ENCODE peak calls at places on chromosome 14, in ten cellular contexts. A, C, G, H, Z, V, M, Y, X and L are unnamed samples.

GRCh38 chr14:100494645-100495044 is 92.6 kb downstream of the BEGAIN start:
- DNase-seq in A (no peak), C (no peak), G (no peak), H (no peak), Z (no peak), V (no peak), M (no peak), Y (no peak), X (no peak), L (no peak)

GRCh38 chr14:71290960-71291466 is 383.8 kb downstream of the PCNX1 start:
- DNase-seq in A (no peak), C (no peak), G (peak; percentile 51), H (no peak), Z (no peak), V (no peak), M (peak; percentile 52), Y (no peak), X (peak; percentile 54), L (peak; percentile 72)

GRCh38 chr14:22822619-22823551 is 6.8 kb upstream of the MRPL52 start:
- DNase-seq in A (no peak), C (peak; percentile 83), G (peak; percentile 80), H (peak; percentile 90), Z (peak; percentile 86), V (peak; percentile 56), M (peak; percentile 62), Y (peak; percentile 77), X (peak; percentile 91), L (peak; percentile 78)

GRCh38 chr14:21269252-21270046 is at the start of gene HNRNPC:
- DNase-seq in A (peak; percentile 98), C (peak; percentile 100), G (peak; percentile 96), H (peak; percentile 100), Z (peak; percentile 100), V (peak; percentile 100), M (peak; percentile 100), Y (peak; percentile 100), X (peak; percentile 100), L (peak; percentile 100)

GRCh38 chr14:63174760-63175191 is 29.5 kb upstream of the RHOJ start:
- DNase-seq in A (no peak), C (no peak), G (peak; percentile 27), H (no peak), Z (peak; percentile 20), V (no peak), M (peak; percentile 34), Y (no peak), X (peak; percentile 77), L (no peak)

GRCh38 chr14:24255438-24255837 is 7.5 kb downstream of the TGM1 start:
- DNase-seq in A (no peak), C (no peak), G (no peak), H (no peak), Z (no peak), V (no peak), M (no peak), Y (no peak), X (no peak), L (no peak)

GRCh38 chr14:85535916-85536834 is 6.2 kb downstream of the FLRT2 start:
- DNase-seq in A (no peak), C (no peak), G (no peak), H (no peak), Z (no peak), V (no peak), M (no peak), Y (no peak), X (peak; percentile 76), L (no peak)

GRCh38 chr14:103705158-103705523 is 10.1 kb downstream of the XRCC3 start:
- DNase-seq in A (no peak), C (no peak), G (no peak), H (no peak), Z (no peak), V (no peak), M (no peak), Y (no peak), X (no peak), L (no peak)

GRCh38 chr14:37592288-37593274 is 2.5 kb downstream of the FOXA1 start:
- DNase-seq in A (no peak), C (no peak), G (peak; percentile 23), H (no peak), Z (peak; percentile 40), V (no peak), M (no peak), Y (peak; percentile 33), X (no peak), L (no peak)

GRCh38 chr14:23694085-23694975 is 58.2 kb downstream of the DHRS2 start:
- DNase-seq in A (no peak), C (peak; percentile 30), G (no peak), H (no peak), Z (peak; percentile 16), V (no peak), M (no peak), Y (no peak), X (peak; percentile 51), L (peak; percentile 44)

GRCh38 chr14:50062438-50063039 is 53.8 kb downstream of the VCPKMT start:
- DNase-seq in A (peak; percentile 33), C (no peak), G (peak; percentile 64), H (no peak), Z (peak; percentile 20), V (no peak), M (no peak), Y (no peak), X (peak; percentile 71), L (peak; percentile 91)

GRCh38 chr14:90198541-90198940 is 57.8 kb upstream of the PSMC1 start:
- DNase-seq in A (no peak), C (no peak), G (no peak), H (no peak), Z (no peak), V (no peak), M (no peak), Y (no peak), X (no peak), L (no peak)

GRCh38 chr14:90191585-90191984 is 64.8 kb upstream of the PSMC1 start:
- DNase-seq in A (no peak), C (no peak), G (no peak), H (no peak), Z (no peak), V (no peak), M (no peak), Y (no peak), X (no peak), L (no peak)

GRCh38 chr14:90191154-90191553 is 65.2 kb upstream of the PSMC1 start:
- DNase-seq in A (no peak), C (no peak), G (no peak), H (no peak), Z (no peak), V (no peak), M (no peak), Y (no peak), X (no peak), L (no peak)

GRCh38 chr14:90194706-90195105 is 61.6 kb upstream of the PSMC1 start:
- DNase-seq in A (no peak), C (no peak), G (no peak), H (no peak), Z (no peak), V (no peak), M (no peak), Y (no peak), X (no peak), L (no peak)

GRCh38 chr14:90193925-90194324 is 62.4 kb upstream of the PSMC1 start:
- DNase-seq in A (no peak), C (peak; percentile 28), G (no peak), H (no peak), Z (peak; percentile 11), V (no peak), M (no peak), Y (no peak), X (no peak), L (peak; percentile 17)
- TF ChIP-seq CTCF in A (no peak), C (peak; percentile 46), G (peak; percentile 47), H (no peak), Z (no peak), V (no peak), M (peak; percentile 26), Y (peak; percentile 38), X (peak; percentile 12), L (peak; percentile 58)

DNA sequence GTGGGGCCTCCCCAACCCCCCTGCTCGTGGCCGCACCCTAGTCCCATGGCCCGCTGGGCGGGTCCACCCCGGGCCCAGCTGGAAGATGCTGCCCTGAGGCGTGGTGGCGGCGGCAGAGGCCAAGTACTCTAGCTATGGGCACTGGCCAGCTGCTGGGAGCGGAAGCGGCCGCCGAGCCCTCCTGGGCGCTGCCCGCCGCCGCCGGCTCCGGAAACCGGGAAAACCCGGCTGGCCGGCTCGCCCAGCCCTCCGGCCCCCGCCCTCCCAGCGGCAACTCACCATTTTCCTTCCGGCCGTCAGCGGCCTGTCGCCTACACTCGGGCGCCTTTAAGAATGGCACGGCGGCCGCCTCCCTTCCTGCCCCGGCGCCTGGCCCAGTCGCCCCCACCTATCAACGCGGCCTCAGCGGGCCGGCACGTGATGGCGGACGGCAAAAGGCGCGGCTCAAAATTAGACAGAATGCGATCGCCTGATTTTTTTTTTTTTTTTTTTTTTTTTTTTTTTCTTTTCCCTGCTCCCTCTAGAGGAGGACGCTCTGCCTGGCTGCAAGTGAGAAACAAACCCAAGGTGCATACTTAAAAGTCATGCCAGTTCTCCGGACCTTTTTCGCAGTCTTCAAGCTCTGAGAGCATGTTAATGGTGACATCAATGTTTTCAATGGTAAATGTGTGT is at the start of gene GMFB:
- DNase-seq in A (peak; percentile 68), C (peak; percentile 92), G (peak; percentile 94), H (peak; percentile 94), Z (peak; percentile 81), V (peak; percentile 87), M (peak; percentile 77), Y (peak; percentile 74), X (peak; percentile 95), L (peak; percentile 92)
- TF ChIP-seq CTCF in A (peak; percentile 22), C (no peak), G (peak; percentile 26), H (peak; percentile 14), Z (peak; percentile 34), V (peak; percentile 40), M (peak; percentile 67), Y (peak; percentile 50), X (peak; percentile 67), L (peak; percentile 37)

DNA sequence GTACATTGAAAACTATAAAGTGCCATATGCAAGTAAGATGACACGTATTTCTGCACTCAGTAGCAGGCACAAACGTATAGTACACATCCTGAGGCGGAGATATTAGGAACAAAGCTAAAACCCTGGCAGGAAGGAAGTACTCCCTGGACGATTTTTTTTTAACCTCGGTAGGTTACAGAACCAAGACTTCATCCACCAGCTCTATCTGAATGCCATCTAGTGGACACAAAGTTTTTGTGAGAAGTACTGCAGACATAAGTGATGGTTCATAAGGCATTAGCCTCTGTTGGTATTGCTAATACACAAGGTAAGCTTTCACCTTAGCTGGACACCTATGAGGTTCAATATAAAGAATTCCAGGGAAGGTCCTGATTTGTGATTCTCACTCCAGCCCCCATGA is 83.0 kb upstream of the CCDC196 start:
- DNase-seq in A (no peak), C (no peak), G (no peak), H (no peak), Z (no peak), V (no peak), M (no peak), Y (no peak), X (peak; percentile 26), L (no peak)
- TF ChIP-seq CTCF in A (peak; percentile 25), C (peak; percentile 21), G (peak; percentile 30), H (no peak), Z (no peak), V (peak; percentile 22), M (peak; percentile 42), Y (peak; percentile 22), X (peak; percentile 41), L (no peak)

DNA sequence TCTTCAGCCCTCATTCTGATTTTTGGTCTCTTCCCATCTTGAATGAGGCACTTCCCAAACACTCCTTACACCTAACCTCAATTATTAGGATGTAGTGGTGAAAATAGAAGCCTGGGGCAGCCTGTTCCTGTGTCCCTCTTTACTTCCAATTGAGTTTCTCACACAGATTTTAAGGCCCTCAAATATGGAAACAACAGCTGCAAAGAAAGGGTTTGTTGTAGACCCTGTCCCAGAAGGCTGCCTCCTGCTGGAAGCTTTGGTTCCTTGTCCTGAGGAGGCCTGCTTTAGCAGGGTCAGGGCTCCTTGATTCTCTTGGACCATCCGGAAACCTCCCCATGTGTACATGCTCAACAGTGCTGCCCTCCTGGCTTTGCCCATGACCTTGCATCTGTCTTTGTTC is 101.3 kb downstream of the TGFB3 start:
- DNase-seq in A (no peak), C (no peak), G (no peak), H (no peak), Z (no peak), V (no peak), M (no peak), Y (no peak), X (no peak), L (no peak)
- TF ChIP-seq CTCF in A (no peak), C (no peak), G (no peak), H (no peak), Z (no peak), V (no peak), M (no peak), Y (no peak), X (no peak), L (no peak)